ENCODE peak calls at places on chromosome 7, in four cellular contexts. V is H9, X is H1, F is mesendoderm. E is an unnamed sample.

GRCh38 chr7:92717982-92718716 is 118.2 kb downstream of the CDK6 start:
- DNase-seq in X (no peak), F (no peak), V (no peak), E (peak)

GRCh38 chr7:99997545-99998137 is 17.8 kb upstream of the ZKSCAN1 start:
- DNase-seq in F (peak), V (peak), X (no peak), E (no peak)

GRCh38 chr7:93055543-93056107 is 62.2 kb downstream of the SAMD9 start:
- DNase-seq in V (no peak), X (no peak), F (peak), E (peak)

GRCh38 chr7:100829150-100829716 is 1.9 kb upstream of the EPHB4 start:
- DNase-seq in V (peak), X (no peak), F (peak), E (no peak)

GRCh38 chr7:116591202-116592040 is 66.6 kb downstream of the CAV1 start:
- DNase-seq in X (no peak), F (no peak), V (no peak), E (peak)

GRCh38 chr7:135708041-135708440 is 19.9 kb downstream of the SLC13A4 start:
- DNase-seq in V (peak), F (peak), X (no peak), E (no peak)

GRCh38 chr7:130127404-130128395 is 57.4 kb downstream of the KLHDC10 start:
- DNase-seq in X (no peak), F (no peak), V (no peak), E (peak)

GRCh38 chr7:103394566-103394965 is 47.1 kb downstream of the PSMC2 start:
- DNase-seq in X (no peak), F (peak), V (no peak), E (no peak)

GRCh38 chr7:70698219-70698832 is 433.6 kb upstream of the GALNT17 start:
- DNase-seq in F (peak), V (no peak), X (no peak), E (peak)

GRCh38 chr7:87474533-87475358 is 734 bp downstream of the ABCB4 start:
- DNase-seq in X (no peak), F (no peak), V (no peak), E (no peak)

GRCh38 chr7:66946545-66946944 is 25.5 kb downstream of the TMEM248 start:
- DNase-seq in X (no peak), F (no peak), V (no peak), E (no peak)
- H3K56ac ChIP-seq in X (no peak), F (no peak), V (no peak), E (no peak)

DNA sequence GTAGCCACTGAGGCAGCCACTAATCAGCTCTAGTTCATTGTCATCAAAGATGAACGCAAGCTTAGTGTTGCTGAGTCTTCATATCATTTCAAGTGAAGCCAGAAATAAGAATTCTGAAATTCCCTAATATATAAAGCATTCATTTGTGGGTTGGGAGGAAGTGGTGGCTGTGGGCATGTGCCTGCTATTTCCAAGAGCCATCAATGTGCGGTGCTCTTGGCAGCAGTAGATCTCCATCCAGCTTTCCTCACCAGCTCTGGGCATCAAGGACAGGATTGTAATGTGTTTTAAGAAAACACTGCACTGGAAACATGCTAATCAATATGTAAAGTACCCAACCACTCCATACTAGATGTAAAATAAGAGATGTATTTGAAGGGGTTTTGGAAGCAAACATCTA is 202.5 kb upstream of the AHR start:
- DNase-seq in F (no peak), X (no peak), V (no peak), E (no peak)
- H3K56ac ChIP-seq in F (no peak), X (no peak), V (no peak), E (no peak)

GRCh38 chr7:149759111-149759510 is 14.3 kb downstream of the ZNF467 start:
- DNase-seq in V (no peak), F (no peak), X (no peak), E (no peak)
- H3K56ac ChIP-seq in V (no peak), F (no peak), X (no peak), E (no peak)

GRCh38 chr7:23472974-23473847 is 2.9 kb upstream of the IGF2BP3 start:
- DNase-seq in X (no peak), V (no peak), F (no peak), E (no peak)
- H3K56ac ChIP-seq in X (peak), V (no peak), F (peak), E (peak)

E was measured in IMR-90.